ENCODE peak calls at places on chromosomes 13 and 19, in four cellular contexts. E, F, W and O are unnamed samples.

GRCh38 chr19:6458695-6459355 is 767 bp downstream of the SLC25A23 start:
- DNase-seq in W (no peak), E (no peak), F (no peak), O (peak)

GRCh38 chr19:18456974-18457373 is 19.0 kb upstream of the ISYNA1 start:
- DNase-seq in E (no peak), F (no peak), W (no peak), O (no peak)

GRCh38 chr19:55605207-55605636 is 225 bp upstream of the ZNF865 start:
- DNase-seq in W (peak), E (peak), F (peak), O (peak)

GRCh38 chr13:65926750-65927171 is 1303.4 kb downstream of the PCDH9 start:
- DNase-seq in F (no peak), W (no peak), E (no peak), O (no peak)

GRCh38 chr13:23656637-23657036 is 86.4 kb downstream of the TNFRSF19 start:
- DNase-seq in F (peak), E (no peak), W (no peak), O (no peak)

GRCh38 chr13:57601536-57601935 is 30.0 kb upstream of the PCDH17 start:
- DNase-seq in W (no peak), E (no peak), F (no peak), O (no peak)

GRCh38 chr19:13031917-13032623 is 36.8 kb downstream of the NFIX start:
- DNase-seq in E (no peak), F (no peak), W (no peak), O (no peak)

GRCh38 chr13:75404721-75405120 is 77.2 kb downstream of the TBC1D4 start:
- DNase-seq in F (no peak), W (no peak), E (no peak), O (no peak)

GRCh38 chr19:29964171-29964570 is 22.1 kb downstream of the URI1 start:
- DNase-seq in W (no peak), F (no peak), E (no peak), O (no peak)

GRCh38 chr19:8487137-8487851 is 15.1 kb downstream of the PRAM1 start:
- DNase-seq in E (peak), F (no peak), W (no peak), O (no peak)

GRCh38 chr13:99123101-99124045 is 77.3 kb upstream of the UBAC2 start:
- DNase-seq in W (no peak), F (no peak), E (no peak), O (no peak)

GRCh38 chr19:46913852-46914430 is 53.1 kb downstream of the ARHGAP35 start:
- DNase-seq in F (no peak), E (no peak), W (no peak), O (no peak)

GRCh38 chr19:43743059-43743458 is 11.7 kb downstream of the SMG9 start:
- DNase-seq in W (no peak), E (no peak), F (no peak), O (no peak)

DNA sequence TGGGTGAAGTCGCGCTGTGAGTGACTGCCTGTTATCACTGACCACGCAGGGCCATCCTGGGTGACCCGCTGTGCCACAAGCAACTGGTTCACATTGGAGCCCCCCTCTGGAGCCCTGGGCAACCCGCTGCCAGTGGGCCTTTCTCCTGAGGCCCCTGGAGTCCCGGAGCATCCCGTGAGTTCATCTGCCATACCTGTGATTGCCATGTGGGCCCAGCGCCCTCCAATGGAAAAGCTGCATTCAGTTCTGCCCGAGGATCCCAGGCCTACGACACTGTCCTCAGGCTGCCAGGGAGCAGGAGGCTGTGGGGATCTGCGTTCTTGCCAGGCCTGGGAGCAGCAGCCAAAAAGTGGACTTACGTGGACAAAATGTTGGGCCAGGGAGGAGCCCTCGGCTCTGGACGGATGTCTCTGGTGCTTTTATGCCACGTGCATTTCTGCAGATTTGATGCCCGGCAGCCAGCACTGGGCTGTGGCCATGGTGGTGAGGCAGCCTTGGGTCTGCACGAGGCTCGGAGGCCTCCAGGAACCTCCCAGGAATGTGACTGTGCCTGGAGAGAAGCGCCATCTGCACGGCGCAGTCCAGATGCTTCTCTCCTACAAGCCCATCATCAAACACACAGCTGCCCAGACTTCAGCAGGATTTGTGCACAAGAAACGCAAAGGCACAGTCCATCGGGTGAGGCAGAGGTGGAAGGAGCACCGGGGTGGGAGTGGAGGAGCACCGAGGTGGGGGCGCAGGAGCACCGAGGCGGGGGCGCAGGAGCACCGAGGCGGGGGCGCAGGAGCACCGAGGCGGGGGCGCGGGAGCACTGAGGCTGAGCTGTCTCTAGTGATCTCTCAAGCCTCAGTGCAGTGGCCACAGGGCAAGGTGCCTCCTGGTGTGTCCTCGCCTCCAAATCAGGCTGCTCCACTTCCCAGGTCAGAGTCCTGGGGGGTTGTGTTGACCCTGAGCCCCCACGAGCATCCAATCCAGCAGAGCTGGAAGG is 44.0 kb downstream of the C13orf46 start:
- DNase-seq in F (no peak), E (peak), W (peak), O (no peak)
- TF ChIP-seq CTCF in F (no peak), E (no peak), W (no peak), O (no peak)

DNA sequence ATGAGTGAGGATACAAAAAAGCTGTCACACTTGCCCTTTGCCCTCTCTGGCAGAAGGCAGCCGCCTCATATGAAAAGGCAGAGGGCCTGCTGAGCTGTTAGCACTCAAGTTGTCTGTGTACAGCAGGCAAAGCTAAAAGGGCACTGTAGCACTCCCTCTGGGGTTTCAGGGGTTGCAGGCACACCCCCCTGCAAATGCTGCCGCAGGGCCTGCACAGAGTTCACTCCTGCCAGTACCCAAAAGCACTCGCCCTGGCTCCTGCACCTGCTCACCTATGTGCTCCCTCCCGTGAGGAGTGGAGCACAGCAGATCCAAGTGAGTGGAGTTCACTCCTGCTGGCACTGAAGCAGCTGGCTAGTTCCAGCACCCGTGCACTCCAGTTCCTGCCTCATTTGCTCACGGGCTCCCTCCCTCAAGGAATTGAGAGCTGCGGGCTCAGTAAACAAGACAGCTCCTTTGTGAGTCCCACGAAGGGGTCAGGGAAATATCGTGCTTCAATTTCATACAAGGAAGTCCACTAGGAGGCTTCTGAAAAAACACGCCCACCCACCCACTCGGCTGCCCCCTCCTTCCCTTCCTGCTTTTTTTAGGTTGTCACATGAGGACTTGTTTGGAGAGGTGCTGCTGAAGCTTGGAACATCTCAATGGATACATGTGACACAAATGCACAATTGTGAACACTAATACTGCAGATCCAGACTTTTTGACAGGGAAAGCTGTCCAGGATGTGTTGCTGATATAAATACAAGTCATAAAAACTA is 9.9 kb upstream of the RCBTB2 start:
- DNase-seq in W (no peak), F (no peak), E (no peak), O (no peak)
- TF ChIP-seq CTCF in W (no peak), F (peak), E (no peak), O (no peak)

GRCh38 chr19:42219812-42220750 is at the start of gene ZNF526:
- DNase-seq in W (peak), F (peak), E (peak), O (peak)
- TF ChIP-seq CTCF in W (no peak), F (no peak), E (no peak), O (no peak)

GRCh38 chr19:16673226-16673625 is 12.3 kb downstream of the TMEM38A start:
- DNase-seq in F (no peak), W (no peak), E (no peak), O (no peak)
- TF ChIP-seq CTCF in F (no peak), W (no peak), E (no peak), O (no peak)

GRCh38 chr13:102195566-102196462 is 206.0 kb downstream of the FGF14 start:
- DNase-seq in E (no peak), W (no peak), F (no peak), O (no peak)

GRCh38 chr13:102191951-102192461 is 209.8 kb downstream of the FGF14 start:
- DNase-seq in W (no peak), F (no peak), E (no peak), O (peak)

GRCh38 chr13:102198418-102199322 is 203.2 kb downstream of the FGF14 start:
- DNase-seq in E (no peak), W (no peak), F (no peak), O (peak)

GRCh38 chr13:102197193-102197592 is 204.7 kb downstream of the FGF14 start:
- DNase-seq in W (no peak), F (no peak), E (no peak), O (no peak)
- TF ChIP-seq CTCF in W (no peak), F (peak), E (no peak), O (no peak)

GRCh38 chr19:48192750-48193149 is 22.3 kb downstream of the ZSWIM9 start:
- DNase-seq in F (no peak), W (no peak), E (no peak), O (no peak)

GRCh38 chr19:48186541-48186991 is 16.1 kb downstream of the ZSWIM9 start:
- DNase-seq in W (no peak), F (no peak), E (no peak), O (no peak)

GRCh38 chr19:48194041-48194871 is 23.8 kb downstream of the ZSWIM9 start:
- DNase-seq in E (no peak), F (no peak), W (no peak), O (no peak)

GRCh38 chr19:48186015-48186414 is 15.5 kb downstream of the ZSWIM9 start:
- DNase-seq in F (no peak), E (peak), W (no peak), O (no peak)

DNA sequence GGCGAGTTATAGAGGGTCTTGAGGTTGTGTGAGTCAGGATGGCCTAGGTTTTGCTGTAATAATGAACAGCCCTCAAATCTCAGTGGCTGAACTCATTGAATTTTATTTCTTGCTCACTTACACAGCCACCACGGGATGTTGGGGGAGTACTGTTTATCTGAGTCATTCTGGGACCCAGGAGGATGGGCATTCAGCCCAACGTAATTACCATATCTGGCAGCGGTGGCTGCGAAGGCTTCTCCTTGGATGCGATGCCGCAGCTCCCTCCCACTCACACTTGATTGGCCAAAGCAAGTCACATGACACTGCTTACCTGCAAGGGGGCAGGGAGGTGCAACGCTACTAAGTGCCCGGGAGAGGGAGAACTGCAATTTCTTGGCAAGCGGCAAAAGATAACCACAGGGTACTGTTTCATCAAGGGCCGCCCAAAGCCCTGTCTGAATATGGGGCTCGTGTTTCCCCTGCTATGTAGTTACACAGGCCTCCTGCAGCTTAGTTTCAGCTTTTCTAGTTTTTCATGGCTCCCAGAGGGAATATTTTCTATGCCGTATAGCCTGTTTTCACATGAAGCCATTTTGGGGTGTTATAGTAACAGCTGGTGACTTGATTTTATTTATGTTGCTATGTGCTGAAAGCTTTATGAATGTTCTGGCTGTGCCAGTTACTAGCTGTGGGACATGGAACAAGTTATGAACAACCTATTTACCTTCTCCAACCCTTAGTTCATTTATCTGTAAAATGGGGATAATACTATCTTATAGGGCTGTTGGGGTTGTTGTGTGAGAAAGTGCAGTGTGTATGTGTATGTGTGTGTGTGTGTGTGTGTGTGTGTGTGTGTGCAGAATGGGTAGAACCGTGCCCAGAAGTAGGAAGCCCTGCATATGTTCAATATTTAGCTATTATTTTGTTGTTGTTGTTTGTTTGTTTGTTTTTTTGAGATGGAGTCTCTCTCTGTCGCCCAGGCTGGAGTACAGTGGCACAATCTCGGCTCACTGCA is 20.1 kb downstream of the ZSWIM9 start:
- DNase-seq in F (peak), E (no peak), W (no peak), O (peak)
- TF ChIP-seq CTCF in F (no peak), E (peak), W (no peak), O (no peak)

GRCh38 chr19:23436944-23437343 is 41.7 kb upstream of the ZNF91 start:
- DNase-seq in E (no peak), F (no peak), W (no peak), O (no peak)

GRCh38 chr19:23439623-23440022 is 44.4 kb upstream of the ZNF91 start:
- DNase-seq in W (no peak), E (no peak), F (no peak), O (no peak)

GRCh38 chr19:23440207-23440606 is 44.9 kb upstream of the ZNF91 start:
- DNase-seq in F (no peak), W (no peak), E (no peak), O (no peak)

GRCh38 chr19:23437901-23438300 is 42.6 kb upstream of the ZNF91 start:
- DNase-seq in W (no peak), E (no peak), F (no peak), O (no peak)

GRCh38 chr19:23436318-23436717 is 41.0 kb upstream of the ZNF91 start:
- DNase-seq in W (no peak), F (no peak), E (no peak), O (no peak)
- TF ChIP-seq CTCF in W (no peak), F (peak), E (no peak), O (no peak)

GRCh38 chr13:20188649-20189553 is 3.8 kb downstream of the GJB2 start:
- DNase-seq in F (no peak), E (no peak), W (no peak), O (no peak)
- TF ChIP-seq CTCF in F (peak), E (no peak), W (no peak), O (no peak)